ENCODE peak calls at places on chromosomes 12 and 14, in four cellular contexts. D, E, L and I are unnamed samples.

GRCh38 chr12:116045158-116045557 is 232.3 kb downstream of the MED13L start:
- DNase-seq in D (no peak), L (no peak), E (no peak), I (no peak)

GRCh38 chr12:30822385-30823139 is 67.8 kb upstream of the CAPRIN2 start:
- DNase-seq in D (peak), L (peak), E (peak), I (no peak)

GRCh38 chr12:48003226-48004038 is 844 bp downstream of the COL2A1 start:
- DNase-seq in L (peak), E (peak), D (no peak), I (peak)

GRCh38 chr14:80872645-80873044 is 68.9 kb downstream of the CEP128 start:
- DNase-seq in D (peak), L (no peak), E (no peak), I (no peak)

GRCh38 chr12:27826076-27826475 is 46.0 kb upstream of the MANSC4 start:
- DNase-seq in E (no peak), L (no peak), D (peak), I (no peak)

GRCh38 chr14:24315807-24316596 is 4.7 kb downstream of the LTB4R start:
- DNase-seq in L (peak), E (no peak), D (no peak), I (peak)

GRCh38 chr12:19988918-19989317 is 379.4 kb upstream of the PDE3A start:
- DNase-seq in D (no peak), L (no peak), E (no peak), I (no peak)

GRCh38 chr14:81517798-81518398 is 15.8 kb downstream of the SEL1L start:
- DNase-seq in D (peak), E (no peak), L (no peak), I (no peak)

GRCh38 chr14:97426776-97427175 is 629.6 kb downstream of the VRK1 start:
- DNase-seq in D (no peak), E (no peak), L (no peak), I (no peak)

GRCh38 chr14:100124551-100125088 is 34.8 kb downstream of the DEGS2 start:
- DNase-seq in E (no peak), L (no peak), D (no peak), I (no peak)

GRCh38 chr14:100104523-100105300 is 39.5 kb downstream of the EVL start:
- DNase-seq in L (no peak), D (peak), E (no peak), I (peak)

GRCh38 chr12:46217686-46218508 is 50.9 kb downstream of the SLC38A1 start:
- DNase-seq in E (no peak), L (no peak), D (no peak), I (peak)

GRCh38 chr12:92745874-92746553 is 43.2 kb downstream of the PLEKHG7 start:
- DNase-seq in L (no peak), D (peak), E (no peak), I (no peak)

GRCh38 chr14:34356267-34356660 is 105.8 kb downstream of the SPTSSA start:
- DNase-seq in D (peak), E (no peak), L (no peak), I (no peak)

GRCh38 chr12:14256555-14257169 is 108.8 kb upstream of the ATF7IP start:
- DNase-seq in E (peak), L (peak), D (peak), I (peak)

GRCh38 chr14:72653026-72653425 is 240.9 kb downstream of the DPF3 start:
- DNase-seq in L (no peak), E (no peak), D (peak), I (no peak)

GRCh38 chr12:111409403-111410228 is 3.9 kb downstream of the SH2B3 start:
- DNase-seq in D (peak), E (no peak), L (peak), I (no peak)

GRCh38 chr14:100486025-100486828 is 101.0 kb downstream of the BEGAIN start:
- DNase-seq in E (peak), D (peak), L (peak), I (peak)

GRCh38 chr14:55777867-55778266 is 197.9 kb downstream of the KTN1 start:
- DNase-seq in L (no peak), E (no peak), D (no peak), I (no peak)

GRCh38 chr14:103593577-103593976 is 30.8 kb downstream of the COA8 start:
- DNase-seq in L (no peak), D (no peak), E (no peak), I (no peak)

GRCh38 chr14:100237735-100238418 is 1.1 kb upstream of the YY1 start:
- DNase-seq in D (peak), E (peak), L (peak), I (peak)

GRCh38 chr12:67424784-67425183 is 155.6 kb downstream of the CAND1 start:
- DNase-seq in E (no peak), D (no peak), L (no peak), I (peak)

GRCh38 chr12:46368684-46369083 is 3.9 kb downstream of the SLC38A2 start:
- DNase-seq in D (no peak), L (no peak), E (no peak), I (no peak)

GRCh38 chr12:45828402-45828801 is 98.9 kb downstream of the ARID2 start:
- DNase-seq in E (no peak), D (no peak), L (no peak), I (no peak)

GRCh38 chr14:60094306-60094897 is 2.7 kb downstream of the PCNX4 start:
- DNase-seq in E (no peak), L (peak), D (peak), I (peak)

GRCh38 chr12:119780786-119781434 is 96.2 kb downstream of the CIT start:
- DNase-seq in L (peak), D (peak), E (peak), I (peak)

GRCh38 chr12:118274066-118274465 is 98.6 kb downstream of the TAOK3 start:
- DNase-seq in E (no peak), D (no peak), L (no peak), I (no peak)

GRCh38 chr14:25622752-25623151 is 572.8 kb upstream of the STXBP6 start:
- DNase-seq in D (no peak), L (no peak), E (no peak), I (no peak)

GRCh38 chr12:26113194-26113654 is 11.6 kb downstream of the BHLHE41 start:
- DNase-seq in L (no peak), D (no peak), E (no peak), I (peak)

GRCh38 chr12:62701492-62701891 is 233.5 kb downstream of the PPM1H start:
- DNase-seq in L (no peak), E (no peak), D (no peak), I (no peak)

GRCh38 chr12:68977909-68978610 is 45.1 kb upstream of the CPM start:
- DNase-seq in E (no peak), L (no peak), D (no peak), I (no peak)

GRCh38 chr12:12749433-12749832 is 32.3 kb downstream of the CDKN1B start:
- DNase-seq in L (no peak), D (no peak), E (no peak), I (peak)

GRCh38 chr12:85866929-85867776 is 6.9 kb upstream of the NTS start:
- DNase-seq in E (peak), L (no peak), D (peak), I (peak)

GRCh38 chr14:71140157-71140556 is 232.9 kb downstream of the PCNX1 start:
- DNase-seq in D (no peak), E (no peak), L (no peak), I (no peak)

GRCh38 chr12:71315328-71315960 is 124.2 kb upstream of the LGR5 start:
- DNase-seq in L (no peak), E (no peak), D (no peak), I (no peak)

DNA sequence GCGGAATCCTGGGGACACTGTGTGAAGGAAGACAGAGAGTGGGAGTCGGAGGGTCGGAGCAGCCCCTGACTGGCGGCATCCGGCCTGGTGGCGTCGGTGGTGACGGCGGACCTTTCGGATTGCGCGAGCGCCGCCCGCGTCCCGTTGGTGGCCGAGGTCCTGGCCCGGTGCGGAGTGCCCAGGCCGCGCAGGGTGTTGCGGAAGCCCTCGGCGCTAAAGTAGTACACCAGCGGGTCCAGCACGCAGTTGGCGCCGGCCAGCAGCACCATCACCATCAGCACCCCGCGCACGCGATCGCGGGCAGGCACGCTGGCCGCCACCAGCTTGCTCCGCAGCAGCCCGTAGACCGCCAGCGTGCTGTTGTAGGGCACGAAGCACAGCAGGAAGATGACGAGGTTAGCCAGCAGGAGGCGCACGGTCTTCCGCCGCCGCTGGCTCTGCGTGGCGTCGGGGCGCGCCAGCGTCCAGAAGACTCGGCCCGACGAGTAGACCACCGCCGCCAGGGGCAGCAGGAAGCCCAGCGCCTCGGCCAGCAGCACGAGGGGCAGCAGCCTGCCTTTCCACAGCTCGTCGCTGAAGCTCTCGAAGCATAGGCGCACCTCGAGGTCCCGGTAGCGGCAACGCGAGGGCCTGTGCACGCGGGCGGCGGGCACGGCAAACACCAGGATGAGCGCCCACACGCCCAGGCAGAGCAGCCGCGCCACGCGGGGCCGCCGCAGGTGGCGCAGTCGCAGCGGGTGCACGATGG is 13.1 kb upstream of the CHD4 start:
- DNase-seq in E (no peak), L (peak), D (no peak), I (peak)
- H4K8ac ChIP-seq in E (peak), L (no peak), D (no peak), I (peak)

DNA sequence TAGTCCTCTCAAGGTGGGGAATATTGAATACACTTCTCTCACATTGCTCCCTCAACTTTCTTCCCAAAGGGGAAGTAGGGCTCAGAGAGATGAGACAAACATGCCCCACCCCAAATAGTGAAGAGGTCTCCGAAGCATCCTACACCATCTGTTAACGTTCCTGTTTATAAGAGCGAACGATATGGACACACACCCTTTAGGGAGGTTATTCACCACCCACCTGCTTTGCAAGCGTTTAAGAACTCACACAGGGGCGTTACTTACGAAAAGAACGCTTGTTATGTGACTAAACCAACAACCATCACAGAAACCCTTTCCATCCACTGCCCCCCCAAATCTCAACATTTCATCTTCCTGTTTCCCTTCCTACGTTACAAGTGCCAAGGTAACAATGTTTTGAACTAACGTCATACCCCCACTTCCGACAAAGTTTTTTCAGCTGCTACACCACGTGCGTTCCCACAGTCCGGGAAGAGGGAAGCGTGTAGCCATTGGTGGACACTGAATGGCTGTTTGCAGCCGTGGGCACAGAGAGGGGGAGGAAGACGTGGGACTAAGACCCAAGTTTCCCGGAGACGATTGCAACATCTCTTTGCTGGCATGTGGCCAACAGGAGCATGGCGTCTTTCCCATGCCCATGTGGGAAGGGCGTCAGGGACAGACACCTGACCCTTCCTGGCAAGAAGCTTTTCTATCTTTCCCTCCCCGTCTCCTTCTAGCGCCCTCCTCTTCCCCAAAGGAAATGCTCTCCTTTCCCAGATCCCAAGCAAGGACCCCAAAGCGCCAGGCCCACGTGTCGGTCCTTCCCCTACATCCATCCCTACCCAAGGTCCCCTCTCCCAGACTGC is 1.2 kb downstream of the YBX3 start:
- DNase-seq in D (peak), E (peak), L (peak), I (peak)
- H3K23ac ChIP-seq in D (peak), E (peak), L (no peak), I (no peak)

GRCh38 chr12:109792992-109793391 is 40.2 kb downstream of the TRPV4 start:
- DNase-seq in E (no peak), L (no peak), D (no peak), I (no peak)

GRCh38 chr12:109793411-109793810 is 39.8 kb downstream of the TRPV4 start:
- DNase-seq in L (no peak), E (no peak), D (no peak), I (no peak)

GRCh38 chr12:109796057-109796456 is 37.1 kb downstream of the TRPV4 start:
- DNase-seq in D (no peak), L (no peak), E (no peak), I (no peak)

GRCh38 chr12:109795023-109795422 is 38.2 kb downstream of the TRPV4 start:
- DNase-seq in E (no peak), L (no peak), D (peak), I (no peak)

DNA sequence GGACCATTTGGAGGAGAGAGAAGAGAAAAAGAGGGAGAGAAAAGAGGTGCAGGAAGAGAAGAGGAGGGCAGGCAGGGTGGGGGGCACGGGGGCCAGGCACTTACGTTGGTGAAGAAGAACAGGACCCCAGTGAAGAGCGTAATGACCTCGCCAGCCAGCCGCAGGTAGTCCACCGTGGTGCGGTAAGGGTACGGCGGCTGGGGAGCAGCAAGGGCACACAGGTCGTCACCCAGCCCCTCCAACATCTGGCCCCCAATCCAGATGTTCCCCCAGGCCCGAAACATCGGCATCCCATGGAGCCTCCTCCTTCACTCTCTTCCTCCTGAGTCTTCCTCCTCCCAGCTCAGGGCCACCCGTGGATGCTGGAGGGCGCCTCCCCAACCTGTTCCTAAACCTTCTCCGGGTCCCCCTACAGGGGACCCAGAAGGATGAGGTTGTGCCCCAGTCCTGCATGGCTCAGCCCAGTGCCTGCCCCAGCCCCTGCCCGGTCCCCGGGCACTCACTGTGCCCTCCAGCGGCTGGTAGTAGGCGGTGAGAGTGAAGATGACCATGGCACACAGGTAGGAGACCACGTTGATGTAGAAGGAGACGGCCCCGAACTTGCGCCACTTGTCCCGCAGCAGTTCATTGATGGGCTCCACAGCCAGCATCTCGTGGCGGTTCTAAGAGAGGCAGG is 39.2 kb downstream of the TRPV4 start:
- DNase-seq in E (no peak), D (no peak), L (no peak), I (no peak)
- H4K8ac ChIP-seq in E (no peak), D (no peak), L (no peak), I (no peak)

GRCh38 chr12:50400638-50401382 is at the start of gene LARP4:
- DNase-seq in E (peak), D (peak), L (peak), I (peak)
- H3K23ac ChIP-seq in E (peak), D (peak), L (no peak), I (peak)

GRCh38 chr12:89177802-89178201 is 174.5 kb downstream of the DUSP6 start:
- DNase-seq in L (no peak), E (no peak), D (no peak), I (no peak)

GRCh38 chr12:89180496-89180895 is 171.8 kb downstream of the DUSP6 start:
- DNase-seq in D (no peak), L (no peak), E (no peak), I (no peak)

GRCh38 chr12:89181271-89181920 is 170.9 kb downstream of the DUSP6 start:
- DNase-seq in E (no peak), L (no peak), D (peak), I (no peak)

GRCh38 chr12:89179983-89180382 is 172.3 kb downstream of the DUSP6 start:
- DNase-seq in E (no peak), L (no peak), D (peak), I (peak)

DNA sequence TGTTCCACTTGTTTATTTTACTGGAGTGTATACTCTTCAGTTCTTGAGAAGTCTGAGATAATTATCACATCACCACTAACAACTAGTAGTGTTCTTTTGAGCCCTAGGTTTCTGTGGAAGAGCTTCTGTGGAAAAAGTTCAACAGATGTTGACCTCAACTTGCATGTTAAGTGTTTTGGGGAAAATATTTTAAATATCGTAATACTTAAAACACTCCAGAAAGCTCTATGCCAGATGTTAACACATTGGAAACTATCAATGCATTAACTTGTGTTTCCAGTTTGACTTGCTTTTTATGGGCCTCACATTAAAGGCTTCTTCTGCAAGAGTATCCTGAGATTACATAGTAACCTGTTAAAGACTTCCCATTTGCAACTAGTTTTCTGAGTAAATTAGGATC is 173.1 kb downstream of the DUSP6 start:
- DNase-seq in E (no peak), L (no peak), D (no peak), I (peak)
- H4K8ac ChIP-seq in E (no peak), L (no peak), D (no peak), I (no peak)